ENCODE peak calls at places on chromosome 3, in nine cellular contexts. U, S, O, J, X, Z, E, L and V are unnamed samples.

GRCh38 chr3:77038928-77039605 is 832 bp upstream of the ROBO2 start:
- DNase-seq in J (peak; percentile 16), U (peak; percentile 11), O (no peak), L (peak; percentile 20), Z (peak; percentile 63), E (peak; percentile 43), S (no peak), X (no peak), V (no peak)

GRCh38 chr3:124607163-124607562 is 123.1 kb upstream of the UMPS start:
- DNase-seq in J (no peak), E (no peak), S (no peak), O (no peak), Z (no peak), X (no peak), L (peak; percentile 90), U (peak; percentile 83), V (no peak)

GRCh38 chr3:4166540-4166939 is 136.6 kb upstream of the SETMAR start:
- DNase-seq in O (no peak), E (no peak), X (no peak), L (no peak), Z (no peak), U (no peak), S (no peak), J (no peak), V (no peak)

GRCh38 chr3:167406876-167407492 is 26.9 kb upstream of the ZBBX start:
- DNase-seq in X (no peak), E (no peak), Z (peak; percentile 56), U (peak; percentile 15), O (peak; percentile 31), S (no peak), L (peak; percentile 76), J (no peak), V (no peak)

GRCh38 chr3:14441240-14441919 is 39.0 kb downstream of the SLC6A6 start:
- DNase-seq in L (no peak), J (no peak), U (no peak), S (no peak), O (no peak), E (no peak), Z (no peak), X (peak; percentile 83), V (no peak)

GRCh38 chr3:150261958-150262357 is 146.1 kb upstream of the TSC22D2 start:
- DNase-seq in S (no peak), Z (no peak), X (no peak), U (no peak), J (no peak), O (no peak), E (no peak), L (no peak), V (no peak)

GRCh38 chr3:110901536-110901935 is 170.1 kb upstream of the NECTIN3 start:
- DNase-seq in U (no peak), L (no peak), Z (no peak), O (no peak), S (no peak), X (no peak), J (no peak), E (no peak), V (no peak)

GRCh38 chr3:14457999-14458398 is 55.6 kb downstream of the SLC6A6 start:
- DNase-seq in X (peak; percentile 24), L (no peak), O (peak; percentile 53), Z (no peak), U (no peak), J (no peak), S (no peak), E (no peak), V (no peak)

GRCh38 chr3:69353492-69353891 is 32.4 kb downstream of the FRMD4B start:
- DNase-seq in Z (no peak), X (peak; percentile 47), E (no peak), O (no peak), J (no peak), S (no peak), U (no peak), L (no peak), V (peak; percentile 74)

GRCh38 chr3:59133350-59133749 is 83.5 kb upstream of the CFAP20DC start:
- DNase-seq in Z (no peak), J (no peak), S (no peak), U (peak; percentile 81), L (peak; percentile 28), X (no peak), O (no peak), E (no peak), V (no peak)

GRCh38 chr3:79947469-79947868 is 179.7 kb upstream of the ROBO1 start:
- DNase-seq in Z (no peak), X (no peak), J (no peak), O (no peak), E (no peak), S (no peak), L (peak; percentile 28), U (no peak), V (no peak)

GRCh38 chr3:101509276-101509675 is 3.7 kb downstream of the SENP7 start:
- DNase-seq in E (no peak), J (no peak), O (no peak), S (no peak), Z (no peak), L (no peak), U (no peak), X (no peak), V (no peak)
- H3K27ac ChIP-seq in E (no peak overlapping the region), J (no peak overlapping the region), O (no peak overlapping the region), S (no peak overlapping the region), Z (no peak overlapping the region), L (no peak overlapping the region), U (no peak overlapping the region), X (no peak overlapping the region), V (no peak overlapping the region)

GRCh38 chr3:128804017-128804816 is 75.2 kb upstream of the ACAD9 start:
- DNase-seq in J (no peak), O (no peak), U (peak; percentile 60), E (no peak), S (no peak), Z (no peak), X (no peak), L (peak; percentile 36), V (no peak)

GRCh38 chr3:128800241-128801187 is 74.5 kb downstream of the RAB7A start:
- DNase-seq in X (peak; percentile 77), E (no peak), U (no peak), Z (no peak), J (no peak), S (peak; percentile 82), L (no peak), O (no peak), V (no peak)

GRCh38 chr3:128803307-128803706 is 76.1 kb upstream of the ACAD9 start:
- DNase-seq in E (no peak), S (no peak), L (no peak), Z (no peak), U (no peak), O (no peak), J (no peak), X (no peak), V (no peak)

GRCh38 chr3:128801779-128802369 is 75.9 kb downstream of the RAB7A start:
- DNase-seq in L (no peak), J (no peak), O (no peak), E (no peak), S (peak; percentile 75), Z (no peak), X (peak; percentile 73), U (no peak), V (no peak)

DNA sequence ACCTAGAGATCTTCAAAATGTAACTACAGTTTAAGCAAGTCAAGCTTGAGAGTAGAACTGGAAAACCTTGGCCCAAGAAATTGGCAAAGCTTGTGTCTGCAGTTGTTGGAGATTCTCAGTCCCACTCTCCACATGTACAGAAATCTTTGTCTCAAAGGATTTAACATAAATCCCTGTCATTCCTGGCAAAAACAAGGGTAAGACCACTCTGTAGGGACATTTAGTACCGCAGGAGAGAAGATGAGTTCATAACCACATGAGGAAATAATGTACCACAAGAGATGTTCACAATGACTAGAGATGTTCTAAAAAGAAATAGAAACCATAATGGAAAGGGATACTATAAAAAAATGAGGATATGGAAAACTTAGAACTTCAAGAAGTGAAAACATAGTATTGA is 73.7 kb downstream of the RAB7A start:
- DNase-seq in U (no peak), S (no peak), J (no peak), O (no peak), X (no peak), E (no peak), L (no peak), Z (no peak), V (no peak)
- H3K36me3 ChIP-seq in U (peaks cover 31% of the 10 kb centered on the region), S (peaks cover 43% of the 10 kb centered on the region), J (no peaks in the 10 kb centered on the region), O (peaks cover 53% of the 10 kb centered on the region), X (peaks cover 48% of the 10 kb centered on the region), E (no peaks in the 10 kb centered on the region), L (peaks cover 7% of the 10 kb centered on the region), Z (peaks cover 27% of the 10 kb centered on the region), V (peaks cover 54% of the 10 kb centered on the region)

GRCh38 chr3:161369531-161369930 is 1.8 kb downstream of the SPTSSB start:
- DNase-seq in U (no peak), Z (no peak), X (no peak), O (no peak), E (no peak), J (no peak), S (no peak), L (peak; percentile 7), V (no peak)

GRCh38 chr3:161366067-161366466 is 5.2 kb downstream of the SPTSSB start:
- DNase-seq in E (no peak), S (no peak), Z (no peak), X (no peak), O (no peak), L (no peak), J (no peak), U (no peak), V (no peak)

GRCh38 chr3:161372321-161373260 is 1.3 kb upstream of the SPTSSB start:
- DNase-seq in X (peak; percentile 19), J (peak; percentile 18), L (peak; percentile 34), E (no peak), U (no peak), O (peak; percentile 44), S (peak; percentile 50), Z (peak; percentile 35), V (peak; percentile 37)

GRCh38 chr3:161371441-161372320 is at the start of gene SPTSSB:
- DNase-seq in L (peak; percentile 39), O (peak; percentile 77), Z (peak; percentile 63), E (no peak), U (no peak), X (peak; percentile 23), J (no peak), S (peak; percentile 48), V (peak; percentile 52)
- H3K4me3 ChIP-seq in L (peak within 1 kb of the TSS; percentile 58), O (peak within 1 kb of the TSS; percentile 48), Z (peak within 1 kb of the TSS; percentile 47), E (peak within 1 kb of the TSS; percentile 39), U (peak within 1 kb of the TSS; percentile 23), X (peak within 1 kb of the TSS; percentile 27), J (peak within 1 kb of the TSS; percentile 51), S (peak within 1 kb of the TSS; percentile 64), V (peak within 1 kb of the TSS; percentile 56)

GRCh38 chr3:187735383-187735782 is 9.9 kb downstream of the BCL6 start:
- DNase-seq in Z (no peak), E (no peak), O (no peak), J (no peak), U (no peak), S (no peak), X (no peak), L (no peak), V (no peak)
- H3K27ac ChIP-seq in Z (no peak overlapping the region), E (no peak overlapping the region), O (peak overlapping the region; percentile 93), J (peak overlapping the region; percentile 98), U (no peak overlapping the region), S (peak overlapping the region; percentile 100), X (peak overlapping the region; percentile 100), L (no peak overlapping the region), V (no peak overlapping the region)

DNA sequence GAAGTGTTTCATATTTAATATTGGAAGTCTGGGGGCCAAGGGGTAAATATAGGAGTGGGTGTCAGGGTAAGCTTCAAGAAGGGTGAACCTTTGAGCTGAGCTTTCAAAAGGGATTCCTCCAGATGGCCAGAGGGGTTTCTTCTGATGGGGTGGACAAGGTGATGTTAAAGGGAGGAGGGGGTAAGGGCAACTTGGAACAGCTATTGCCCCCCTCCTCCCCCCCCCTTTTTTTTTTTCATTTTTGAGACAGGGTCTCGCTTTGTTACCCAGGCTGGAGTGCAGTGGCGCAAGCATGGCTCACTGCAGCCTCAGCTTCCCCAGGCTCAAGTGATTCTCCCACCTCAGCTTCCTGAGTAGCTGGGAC is 2.1 kb upstream of the TTLL3 start:
- DNase-seq in S (no peak), U (no peak), O (no peak), L (no peak), Z (no peak), E (no peak), X (no peak), J (no peak), V (no peak)
- H3K36me3 ChIP-seq in S (peaks cover 48% of the 10 kb centered on the region), U (peaks cover 44% of the 10 kb centered on the region), O (peaks cover 48% of the 10 kb centered on the region), L (peaks cover 26% of the 10 kb centered on the region), Z (peaks cover 21% of the 10 kb centered on the region), E (no peaks in the 10 kb centered on the region), X (peaks cover 50% of the 10 kb centered on the region), J (no peaks in the 10 kb centered on the region), V (peaks cover 46% of the 10 kb centered on the region)